ENCODE peak calls at places on chromosome 12, in nine cellular contexts. B is uterus, Q is right atrium auricular region, E is PC-9, Z is ovary, Y is sigmoid colon, H is AG04450, S is neural progenitor cell, P is ascending aorta. I is an unnamed sample.

GRCh38 chr12:14601692-14602091 is 34.0 kb upstream of the PLBD1 start:
- DNase-seq in B (no peak), Q (no peak), E (no peak), Z (no peak), Y (no peak), H (no peak), S (no peak), P (no peak), I (no peak)

GRCh38 chr12:77343291-77343690 is 277.9 kb upstream of the E2F7 start:
- DNase-seq in B (no peak), Q (no peak), E (no peak), Z (no peak), Y (no peak), H (no peak), S (no peak), P (no peak), I (peak; percentile 41)

GRCh38 chr12:103698752-103699540 is 111.9 kb downstream of the STAB2 start:
- DNase-seq in B (no peak), Q (no peak), E (no peak), Z (no peak), Y (no peak), H (no peak), S (no peak), P (no peak), I (no peak)

GRCh38 chr12:121812320-121812871 is 8.6 kb downstream of the SETD1B start:
- DNase-seq in B (peak; percentile 71), Q (no peak), E (peak; percentile 54), Z (peak; percentile 76), Y (peak; percentile 89), H (no peak), S (peak; percentile 88), P (no peak), I (peak; percentile 87)

GRCh38 chr12:99259040-99259934 is 388.3 kb upstream of the GARIN6 start:
- DNase-seq in B (no peak), Q (no peak), E (no peak), Z (no peak), Y (no peak), H (no peak), S (no peak), P (no peak), I (no peak)

GRCh38 chr12:68559984-68560822 is 50.5 kb upstream of the RAP1B start:
- DNase-seq in B (peak; percentile 17), Q (peak; percentile 85), E (no peak), Z (no peak), Y (peak; percentile 71), H (no peak), S (peak; percentile 16), P (peak; percentile 77), I (no peak)

GRCh38 chr12:15772405-15773018 is 16.7 kb downstream of the EPS8 start:
- DNase-seq in B (no peak), Q (no peak), E (no peak), Z (no peak), Y (no peak), H (no peak), S (peak; percentile 39), P (no peak), I (no peak)

GRCh38 chr12:50620050-50620974 is 115.5 kb downstream of the DIP2B start:
- DNase-seq in B (no peak), Q (no peak), E (peak; percentile 68), Z (no peak), Y (no peak), H (no peak), S (peak; percentile 55), P (peak; percentile 63), I (peak; percentile 83)

GRCh38 chr12:52243264-52243773 is 10.3 kb downstream of the KRT7 start:
- DNase-seq in B (no peak), Q (no peak), E (peak; percentile 83), Z (no peak), Y (peak; percentile 61), H (no peak), S (no peak), P (no peak), I (no peak)

GRCh38 chr12:90112668-90113067 is 404.0 kb upstream of the ATP2B1 start:
- DNase-seq in B (no peak), Q (no peak), E (no peak), Z (no peak), Y (no peak), H (no peak), S (no peak), P (no peak), I (no peak)

GRCh38 chr12:49809369-49810158 is 18.6 kb downstream of the NCKAP5L start:
- DNase-seq in B (peak; percentile 38), Q (no peak), E (no peak), Z (peak; percentile 43), Y (no peak), H (no peak), S (peak; percentile 81), P (no peak), I (no peak)

GRCh38 chr12:77382096-77382742 is 316.9 kb upstream of the E2F7 start:
- DNase-seq in B (no peak), Q (no peak), E (no peak), Z (no peak), Y (no peak), H (no peak), S (no peak), P (no peak), I (no peak)

GRCh38 chr12:95532851-95533250 is 18.4 kb downstream of the USP44 start:
- DNase-seq in B (no peak), Q (no peak), E (no peak), Z (no peak), Y (no peak), H (no peak), S (no peak), P (no peak), I (no peak)

GRCh38 chr12:69243099-69244084 is 4.0 kb downstream of the CPSF6 start:
- DNase-seq in B (no peak), Q (no peak), E (no peak), Z (no peak), Y (no peak), H (no peak), S (no peak), P (no peak), I (no peak)

GRCh38 chr12:48671231-48671856 is 10.7 kb downstream of the KANSL2 start:
- DNase-seq in B (no peak), Q (no peak), E (no peak), Z (no peak), Y (no peak), H (no peak), S (no peak), P (no peak), I (peak; percentile 62)

GRCh38 chr12:98543701-98544100 is 28.3 kb downstream of the TMPO start:
- DNase-seq in B (no peak), Q (no peak), E (no peak), Z (no peak), Y (no peak), H (no peak), S (no peak), P (no peak), I (no peak)

GRCh38 chr12:47650469-47650868 is 55.4 kb downstream of the RPAP3 start:
- DNase-seq in B (no peak), Q (no peak), E (no peak), Z (no peak), Y (no peak), H (no peak), S (no peak), P (no peak), I (no peak)

GRCh38 chr12:40137252-40137651 is 31.4 kb upstream of the SLC2A13 start:
- DNase-seq in B (no peak), Q (no peak), E (no peak), Z (no peak), Y (no peak), H (no peak), S (no peak), P (no peak), I (peak; percentile 12)

GRCh38 chr12:43057561-43057960 is 468.0 kb upstream of the PRICKLE1 start:
- DNase-seq in B (no peak), Q (no peak), E (no peak), Z (no peak), Y (no peak), H (no peak), S (no peak), P (no peak), I (no peak)

GRCh38 chr12:30320561-30320960 is 375.1 kb downstream of the IPO8 start:
- DNase-seq in B (no peak), Q (no peak), E (no peak), Z (no peak), Y (no peak), H (no peak), S (no peak), P (no peak), I (no peak)

GRCh38 chr12:23139026-23139425 is 514.1 kb downstream of the ETNK1 start:
- DNase-seq in B (no peak), Q (no peak), E (no peak), Z (no peak), Y (no peak), H (no peak), S (no peak), P (no peak), I (no peak)
- H3K27ac ChIP-seq in B (no peak overlapping the region), Q (no peak overlapping the region), E (no peak overlapping the region), Z (no peak overlapping the region), Y (no peak overlapping the region), H (no peak overlapping the region), S (no peak overlapping the region), P (no peak overlapping the region), I (no peak overlapping the region)

GRCh38 chr12:62021808-62022207 is 238.4 kb upstream of the USP15 start:
- DNase-seq in B (no peak), Q (no peak), E (no peak), Z (no peak), Y (no peak), H (no peak), S (no peak), P (no peak), I (no peak)
- TF ChIP-seq CTCF in B (no peak), Q (no peak), E (no peak), Z (no peak), Y (no peak), H (no peak), S (peak; percentile 19), P (no peak), I (no peak)

GRCh38 chr12:130838951-130839769 is at the start of gene STX2:
- DNase-seq in B (peak; percentile 92), Q (peak; percentile 75), E (no peak), Z (peak; percentile 96), Y (peak; percentile 93), H (peak; percentile 39), S (peak; percentile 93), P (peak; percentile 92), I (peak; percentile 91)
- H3K27ac ChIP-seq in B (peak within 1 kb of the TSS; percentile 66), Q (peak within 1 kb of the TSS; percentile 83), E (no peak within 1 kb of the TSS), Z (peak within 1 kb of the TSS; percentile 35), Y (peak within 1 kb of the TSS; percentile 90), H (peak within 1 kb of the TSS; percentile 57), S (no peak within 1 kb of the TSS), P (peak within 1 kb of the TSS; percentile 64), I (peak within 1 kb of the TSS; percentile 84)

GRCh38 chr12:66030217-66030781 is 100.3 kb downstream of the LLPH start:
- DNase-seq in B (no peak), Q (no peak), E (no peak), Z (no peak), Y (no peak), H (no peak), S (no peak), P (no peak), I (no peak)

GRCh38 chr12:66036317-66036716 is 94.2 kb downstream of the LLPH start:
- DNase-seq in B (peak; percentile 27), Q (no peak), E (peak; percentile 54), Z (peak; percentile 20), Y (no peak), H (peak; percentile 49), S (no peak), P (peak; percentile 82), I (peak; percentile 89)

GRCh38 chr12:66032739-66033138 is 97.8 kb downstream of the LLPH start:
- DNase-seq in B (no peak), Q (no peak), E (no peak), Z (no peak), Y (no peak), H (no peak), S (no peak), P (no peak), I (no peak)

GRCh38 chr12:66035289-66035961 is 95.1 kb downstream of the LLPH start:
- DNase-seq in B (no peak), Q (no peak), E (no peak), Z (no peak), Y (no peak), H (no peak), S (peak; percentile 27), P (no peak), I (peak; percentile 32)
- TF ChIP-seq CTCF in B (no peak), Q (peak; percentile 36), E (peak; percentile 68), Z (no peak), Y (no peak), H (peak; percentile 52), S (peak; percentile 43), P (peak; percentile 40), I (peak; percentile 46)